ENCODE peak calls at places on chromosomes 12 and 14, in ten cellular contexts. R, V, X, B, E, P, F, N, G and M are unnamed samples.

GRCh38 chr14:56810850-56811595 is 744 bp upstream of the OTX2 start:
- DNase-seq in F (no peak), P (no peak), E (peak), N (no peak), G (no peak), B (no peak), R (no peak), V (no peak), X (no peak), M (no peak)

GRCh38 chr12:118840399-118840798 is 140.9 kb upstream of the SRRM4 start:
- DNase-seq in B (no peak), G (no peak), F (no peak), N (no peak), X (no peak), E (peak), P (no peak), V (no peak), R (no peak), M (no peak)

GRCh38 chr12:101859664-101860607 is 17.4 kb upstream of the DRAM1 start:
- DNase-seq in V (no peak), X (no peak), B (no peak), N (peak), R (no peak), G (no peak), P (peak), E (no peak), F (no peak), M (no peak)

GRCh38 chr14:65620195-65620594 is 207.7 kb downstream of the FUT8 start:
- DNase-seq in P (peak), F (no peak), R (no peak), G (no peak), B (no peak), N (no peak), E (no peak), V (no peak), X (no peak), M (no peak)

GRCh38 chr12:40240779-40241178 is 16.0 kb downstream of the LRRK2 start:
- DNase-seq in R (no peak), G (no peak), X (no peak), N (no peak), E (no peak), P (no peak), F (peak), V (no peak), B (no peak), M (no peak)

GRCh38 chr12:57479376-57480115 is at the start of gene ARHGAP9:
- DNase-seq in E (no peak), P (no peak), G (no peak), N (no peak), V (no peak), B (no peak), F (no peak), R (no peak), X (no peak), M (no peak)

GRCh38 chr12:38137716-38138115 is 178.9 kb upstream of the ALG10B start:
- DNase-seq in B (no peak), G (peak), F (no peak), E (peak), V (no peak), X (no peak), N (no peak), R (no peak), P (no peak), M (no peak)

GRCh38 chr14:83873626-83874025 is 1656.3 kb upstream of the FLRT2 start:
- DNase-seq in E (no peak), F (no peak), G (no peak), V (no peak), R (no peak), P (no peak), X (no peak), N (no peak), B (no peak), M (no peak)

GRCh38 chr12:79402626-79403025 is 288.1 kb downstream of the PAWR start:
- DNase-seq in B (no peak), F (no peak), X (peak), R (no peak), G (no peak), V (no peak), P (peak), E (no peak), N (peak), M (peak)

GRCh38 chr14:60199321-60199720 is 34.1 kb upstream of the DHRS7 start:
- DNase-seq in G (no peak), E (no peak), V (no peak), B (no peak), X (no peak), P (no peak), F (no peak), R (no peak), N (no peak), M (no peak)

GRCh38 chr14:60196291-60196690 is 31.1 kb upstream of the DHRS7 start:
- DNase-seq in G (no peak), V (no peak), N (peak), E (no peak), P (no peak), R (no peak), F (no peak), B (no peak), X (no peak), M (no peak)

GRCh38 chr14:60197629-60198318 is 32.6 kb upstream of the DHRS7 start:
- DNase-seq in V (no peak), B (no peak), R (no peak), N (peak), E (no peak), X (no peak), F (no peak), G (no peak), P (no peak), M (no peak)

GRCh38 chr14:60189923-60190840 is 25.0 kb upstream of the DHRS7 start:
- DNase-seq in V (no peak), X (no peak), P (no peak), B (no peak), R (no peak), G (no peak), E (no peak), N (no peak), F (no peak), M (no peak)

DNA sequence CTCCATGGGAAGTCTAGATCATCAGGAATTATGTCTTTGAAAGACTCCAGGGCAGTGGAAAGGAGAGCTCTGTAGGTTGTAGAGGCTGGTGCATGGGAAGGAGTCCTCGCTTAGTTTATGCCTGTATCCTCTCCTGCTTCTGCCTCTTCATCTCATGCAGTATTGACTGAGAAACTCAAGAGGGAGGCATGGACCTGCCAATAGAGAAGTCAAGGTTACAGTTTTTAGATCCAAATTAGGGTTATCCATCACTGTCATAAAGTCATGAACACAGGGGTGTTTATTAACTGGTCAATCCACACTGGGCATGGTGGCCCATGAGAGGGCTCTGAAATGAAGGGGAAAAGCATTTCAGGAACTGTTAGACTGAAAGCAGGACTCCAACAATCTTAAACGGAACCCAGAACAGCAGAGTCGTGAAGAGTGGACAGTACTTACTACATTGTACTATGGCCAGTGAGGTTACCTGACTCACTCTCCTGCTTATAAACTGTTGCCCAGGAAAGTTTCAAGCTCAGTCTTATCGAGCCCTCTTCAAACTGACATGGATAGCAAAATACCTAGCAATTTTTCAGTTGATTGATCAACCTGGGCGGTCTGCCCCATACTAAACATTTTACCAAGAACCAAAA is 30.1 kb upstream of the DHRS7 start:
- DNase-seq in X (no peak), R (no peak), P (no peak), F (no peak), B (no peak), N (no peak), E (peak), G (no peak), V (no peak), M (no peak)
- TF ChIP-seq CTCF in X (no peak), R (peak), P (no peak), F (no peak), B (no peak), N (no peak), E (peak), G (peak), V (peak), M (no peak)

GRCh38 chr12:49054524-49054923 is 6.1 kb downstream of the KMT2D start:
- DNase-seq in P (no peak), N (no peak), F (no peak), G (peak), B (no peak), R (no peak), V (no peak), E (no peak), X (no peak), M (no peak)
- H3K4me3 ChIP-seq in P (no peak), N (no peak), F (no peak), G (no peak), B (no peak), R (no peak), V (no peak), E (no peak), X (no peak), M (no peak)

GRCh38 chr14:95434161-95434560 is 82.3 kb downstream of the SYNE3 start:
- DNase-seq in G (no peak), R (no peak), X (no peak), F (no peak), P (no peak), N (no peak), V (no peak), B (no peak), E (no peak), M (no peak)

GRCh38 chr14:95428557-95428956 is 87.9 kb downstream of the SYNE3 start:
- DNase-seq in N (no peak), G (no peak), B (no peak), P (no peak), V (no peak), E (no peak), R (no peak), F (no peak), X (no peak), M (no peak)

GRCh38 chr14:95433094-95433478 is 83.4 kb downstream of the SYNE3 start:
- DNase-seq in F (no peak), X (no peak), P (no peak), N (no peak), E (no peak), G (no peak), R (no peak), V (no peak), B (no peak), M (no peak)

GRCh38 chr14:95431199-95432145 is 85.0 kb downstream of the SYNE3 start:
- DNase-seq in R (no peak), G (peak), P (peak), F (peak), E (peak), B (no peak), V (no peak), X (peak), N (no peak), M (no peak)

DNA sequence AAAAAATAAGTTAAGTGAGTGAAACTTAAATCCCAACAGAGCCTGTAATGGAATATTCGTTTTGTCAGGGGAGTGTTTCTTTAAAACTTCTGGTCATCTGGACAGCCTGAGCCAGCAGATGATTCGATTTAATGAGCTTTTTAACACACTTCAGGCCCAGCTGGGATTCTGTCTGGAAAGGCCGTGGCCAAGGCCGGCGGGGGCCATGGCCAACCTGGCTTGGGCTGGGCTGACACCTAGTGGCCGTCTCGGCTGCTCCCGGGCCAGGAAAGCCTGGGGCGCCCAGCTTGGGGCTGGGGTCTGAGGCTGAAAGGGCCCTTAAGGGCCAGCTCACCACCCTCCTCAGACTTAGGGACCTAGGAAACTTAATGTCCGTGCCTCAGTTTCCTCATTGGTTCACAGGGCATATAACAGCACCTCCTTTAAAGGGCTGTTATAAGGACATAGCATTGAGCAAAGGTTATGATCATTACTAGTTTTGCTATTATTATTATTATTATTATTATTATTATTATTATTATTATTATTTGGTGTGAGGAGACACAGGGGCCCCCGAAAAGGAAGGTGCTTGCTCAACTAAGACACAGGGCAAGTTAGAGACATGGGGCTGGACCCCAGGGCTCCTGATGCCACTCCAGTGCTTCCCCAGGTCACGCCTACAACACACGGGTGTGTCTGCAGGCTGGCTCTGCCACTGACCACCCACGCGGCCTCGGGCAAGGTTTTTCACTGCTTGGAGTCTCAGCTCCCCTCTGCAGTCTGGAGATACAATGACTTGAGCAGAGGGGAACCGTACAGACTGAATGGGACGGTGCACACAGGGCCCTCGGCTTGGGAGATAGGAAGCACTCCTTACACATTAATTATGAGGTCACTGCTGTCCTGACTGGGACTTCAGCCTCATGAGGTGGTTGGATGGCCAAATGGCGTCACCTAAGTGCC is 84.0 kb downstream of the SYNE3 start:
- DNase-seq in E (peak), N (peak), B (no peak), V (peak), P (peak), G (peak), X (no peak), R (peak), F (peak), M (no peak)
- TF ChIP-seq CTCF in E (peak), N (peak), B (peak), V (peak), P (peak), G (peak), X (peak), R (peak), F (peak), M (peak)

GRCh38 chr14:50837271-50837670 is 6.3 kb upstream of the NIN start:
- DNase-seq in F (no peak), B (no peak), P (no peak), G (no peak), E (no peak), N (no peak), X (no peak), V (no peak), R (no peak), M (no peak)

GRCh38 chr14:50839048-50839447 is 8.1 kb upstream of the NIN start:
- DNase-seq in R (no peak), V (no peak), X (no peak), F (no peak), G (no peak), P (peak), E (no peak), N (peak), B (no peak), M (no peak)

GRCh38 chr14:50837850-50838470 is 7.0 kb upstream of the NIN start:
- DNase-seq in N (no peak), X (no peak), V (no peak), B (no peak), G (no peak), R (no peak), E (no peak), P (no peak), F (no peak), M (no peak)

GRCh38 chr14:50836515-50836914 is 5.6 kb upstream of the NIN start:
- DNase-seq in P (peak), V (no peak), F (no peak), E (no peak), N (no peak), B (no peak), R (no peak), X (no peak), G (no peak), M (no peak)

DNA sequence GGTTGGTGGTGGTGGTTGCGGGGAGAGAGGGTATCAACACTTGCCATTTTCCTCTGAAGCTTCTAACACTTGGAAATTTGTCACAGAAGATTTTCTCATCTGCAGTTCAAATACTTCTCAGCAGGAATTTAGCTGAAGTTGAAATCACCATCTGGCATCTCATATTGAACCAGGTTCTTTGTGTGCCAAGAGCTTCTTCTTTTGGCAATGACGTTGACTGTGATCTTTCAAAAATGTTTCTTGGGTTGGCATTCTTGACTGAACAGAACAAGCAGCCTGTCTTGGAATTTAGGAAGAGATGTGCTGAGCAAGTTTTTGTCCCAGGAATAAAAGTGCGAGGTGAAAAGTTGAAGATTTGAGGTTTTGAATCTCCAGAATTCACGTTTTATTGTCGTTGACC is 8.7 kb upstream of the NIN start:
- DNase-seq in P (no peak), B (no peak), G (no peak), R (no peak), E (no peak), F (no peak), X (no peak), N (no peak), V (no peak), M (no peak)
- H3K4me3 ChIP-seq in P (no peak), B (no peak), G (no peak), R (no peak), E (no peak), F (no peak), X (no peak), N (no peak), V (no peak), M (no peak)

GRCh38 chr12:46825526-46826414 is at the start of gene SLC38A4:
- DNase-seq in X (peak), F (peak), R (peak), P (peak), B (no peak), N (no peak), E (peak), G (peak), V (no peak), M (no peak)
- TF ChIP-seq CTCF in X (no peak), F (no peak), R (no peak), P (peak), B (peak), N (no peak), E (peak), G (peak), V (no peak), M (peak)

GRCh38 chr12:53065975-53066593 is 13.1 kb downstream of the SPRYD3 start:
- DNase-seq in X (peak), P (peak), N (peak), F (peak), V (no peak), B (no peak), G (peak), E (peak), R (peak), M (no peak)
- H3K4me3 ChIP-seq in X (no peak), P (no peak), N (no peak), F (no peak), V (no peak), B (no peak), G (no peak), E (no peak), R (no peak), M (no peak)

GRCh38 chr12:10171954-10172353 is at the start of gene OLR1:
- DNase-seq in P (no peak), N (peak), V (no peak), X (peak), R (no peak), F (no peak), G (no peak), E (no peak), B (no peak), M (no peak)
- TF ChIP-seq CTCF in P (no peak), N (no peak), V (no peak), X (no peak), R (no peak), F (no peak), G (no peak), E (no peak), B (no peak), M (no peak)

DNA sequence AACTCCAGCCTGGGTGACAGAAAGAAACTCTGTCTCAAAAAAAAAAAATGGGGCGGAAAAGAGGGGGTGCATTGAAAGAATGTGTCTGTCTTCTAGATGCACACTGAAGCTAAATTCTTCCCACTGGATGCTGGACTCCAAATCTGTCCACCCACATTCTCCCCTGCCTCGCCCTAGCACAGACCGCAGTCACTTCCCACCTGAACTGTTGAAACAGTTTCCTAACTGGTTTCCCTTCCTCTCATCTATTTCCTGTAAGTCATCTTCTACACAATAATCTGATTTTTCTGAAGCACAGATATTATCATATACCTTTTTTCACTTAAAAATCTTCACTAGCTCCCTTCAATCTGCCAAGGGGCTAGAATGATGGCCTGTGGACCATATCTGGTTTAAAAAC is 1.5 kb upstream of the HCAR1 start:
- DNase-seq in X (no peak), V (no peak), F (no peak), N (no peak), E (no peak), G (no peak), P (no peak), R (no peak), B (no peak), M (no peak)
- H3K4me3 ChIP-seq in X (no peak), V (no peak), F (no peak), N (no peak), E (no peak), G (no peak), P (no peak), R (no peak), B (no peak), M (no peak)

DNA sequence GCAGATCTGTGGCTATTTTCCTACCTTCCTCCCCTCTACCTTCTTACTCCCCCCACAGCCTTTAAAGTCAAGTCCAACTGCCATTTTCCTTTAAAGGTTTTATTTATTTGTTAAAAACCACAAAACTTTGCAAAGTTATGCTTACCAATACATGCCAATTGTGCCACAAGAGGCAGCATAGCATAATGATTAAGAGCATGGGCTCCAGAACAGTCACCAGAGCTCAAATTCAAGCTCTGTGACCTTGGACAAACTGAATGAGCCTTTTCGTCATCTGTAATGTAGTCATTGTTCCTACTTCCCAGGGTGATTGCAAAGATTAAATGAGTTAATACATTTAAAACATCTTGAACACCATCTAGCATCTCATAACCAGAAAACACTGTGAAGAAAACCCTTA is 13.0 kb upstream of the FMNL3 start:
- DNase-seq in G (no peak), N (no peak), E (no peak), B (no peak), X (no peak), R (no peak), V (no peak), F (no peak), P (peak), M (no peak)
- TF ChIP-seq CTCF in G (no peak), N (no peak), E (peak), B (peak), X (no peak), R (no peak), V (no peak), F (no peak), P (peak), M (peak)

GRCh38 chr14:24240110-24240918 is 2.1 kb downstream of the TINF2 start:
- DNase-seq in B (no peak), R (no peak), P (no peak), G (no peak), N (no peak), F (no peak), E (no peak), X (no peak), V (no peak), M (no peak)
- H3K4me3 ChIP-seq in B (no peak), R (peak), P (no peak), G (no peak), N (no peak), F (no peak), E (no peak), X (no peak), V (no peak), M (no peak)